ENCODE peak calls at places on chromosomes 1 and 21, in ten cellular contexts. One of them, this sample, is unnamed.

GRCh38 chr1:77036560-77036959 is 169.3 kb downstream of the ST6GALNAC5 start:
- DNase-seq in stimulated activated CD8-positive, alpha-beta memory T cell treated with anti-CD3 and anti-CD28 coated beads, Interleukin-4, amount 100 ng/mL, for 1 hour: no peak
- DNase-seq in T-cell: no peak
- DNase-seq in GM23338: peak
- DNase-seq in activated CD4-positive, alpha-beta T cell treated with anti-CD3 and anti-CD28 coated beads, Interleukin-2, amount 50 U/mL, for 24 hours: no peak
- DNase-seq in GM10248: no peak
- DNase-seq in sciatic nerve: no peak
- DNase-seq in right cardiac atrium: no peak
- DNase-seq in NCI-H1105: no peak
- DNase-seq in neural crest cell: no peak
- DNase-seq in this sample: peak

GRCh38 chr1:94617139-94617805 is 75.7 kb upstream of the F3 start:
- DNase-seq in stimulated activated CD8-positive, alpha-beta memory T cell treated with anti-CD3 and anti-CD28 coated beads, Interleukin-4, amount 100 ng/mL, for 1 hour: no peak
- DNase-seq in T-cell: no peak
- DNase-seq in GM23338: no peak
- DNase-seq in activated CD4-positive, alpha-beta T cell treated with anti-CD3 and anti-CD28 coated beads, Interleukin-2, amount 50 U/mL, for 24 hours: no peak
- DNase-seq in GM10248: no peak
- DNase-seq in sciatic nerve: no peak
- DNase-seq in right cardiac atrium: no peak
- DNase-seq in NCI-H1105: no peak
- DNase-seq in neural crest cell: no peak
- DNase-seq in this sample: peak

GRCh38 chr1:220281159-220281574 is 8.9 kb upstream of the RAB3GAP2 start:
- DNase-seq in stimulated activated CD8-positive, alpha-beta memory T cell treated with anti-CD3 and anti-CD28 coated beads, Interleukin-4, amount 100 ng/mL, for 1 hour: no peak
- DNase-seq in T-cell: no peak
- DNase-seq in GM23338: peak
- DNase-seq in activated CD4-positive, alpha-beta T cell treated with anti-CD3 and anti-CD28 coated beads, Interleukin-2, amount 50 U/mL, for 24 hours: no peak
- DNase-seq in GM10248: no peak
- DNase-seq in sciatic nerve: no peak
- DNase-seq in right cardiac atrium: no peak
- DNase-seq in NCI-H1105: no peak
- DNase-seq in neural crest cell: no peak
- DNase-seq in this sample: peak

GRCh38 chr1:5415621-5416020 is 576.6 kb downstream of the NPHP4 start:
- DNase-seq in stimulated activated CD8-positive, alpha-beta memory T cell treated with anti-CD3 and anti-CD28 coated beads, Interleukin-4, amount 100 ng/mL, for 1 hour: no peak
- DNase-seq in T-cell: no peak
- DNase-seq in GM23338: no peak
- DNase-seq in activated CD4-positive, alpha-beta T cell treated with anti-CD3 and anti-CD28 coated beads, Interleukin-2, amount 50 U/mL, for 24 hours: no peak
- DNase-seq in GM10248: no peak
- DNase-seq in sciatic nerve: no peak
- DNase-seq in right cardiac atrium: no peak
- DNase-seq in NCI-H1105: no peak
- DNase-seq in neural crest cell: no peak
- DNase-seq in this sample: no peak

GRCh38 chr1:22662318-22662717 is 9.3 kb downstream of the C1QB start:
- DNase-seq in stimulated activated CD8-positive, alpha-beta memory T cell treated with anti-CD3 and anti-CD28 coated beads, Interleukin-4, amount 100 ng/mL, for 1 hour: no peak
- DNase-seq in T-cell: no peak
- DNase-seq in GM23338: peak
- DNase-seq in activated CD4-positive, alpha-beta T cell treated with anti-CD3 and anti-CD28 coated beads, Interleukin-2, amount 50 U/mL, for 24 hours: no peak
- DNase-seq in GM10248: no peak
- DNase-seq in sciatic nerve: no peak
- DNase-seq in right cardiac atrium: no peak
- DNase-seq in NCI-H1105: no peak
- DNase-seq in neural crest cell: no peak
- DNase-seq in this sample: peak

GRCh38 chr1:40404670-40405462 is 31.3 kb downstream of the SMAP2 start:
- DNase-seq in stimulated activated CD8-positive, alpha-beta memory T cell treated with anti-CD3 and anti-CD28 coated beads, Interleukin-4, amount 100 ng/mL, for 1 hour: no peak
- DNase-seq in T-cell: peak
- DNase-seq in GM23338: peak
- DNase-seq in activated CD4-positive, alpha-beta T cell treated with anti-CD3 and anti-CD28 coated beads, Interleukin-2, amount 50 U/mL, for 24 hours: no peak
- DNase-seq in GM10248: no peak
- DNase-seq in sciatic nerve: no peak
- DNase-seq in right cardiac atrium: no peak
- DNase-seq in NCI-H1105: peak
- DNase-seq in neural crest cell: no peak
- DNase-seq in this sample: peak

GRCh38 chr1:213200630-213201029 is 149.6 kb downstream of the RPS6KC1 start:
- DNase-seq in stimulated activated CD8-positive, alpha-beta memory T cell treated with anti-CD3 and anti-CD28 coated beads, Interleukin-4, amount 100 ng/mL, for 1 hour: no peak
- DNase-seq in T-cell: no peak
- DNase-seq in GM23338: no peak
- DNase-seq in activated CD4-positive, alpha-beta T cell treated with anti-CD3 and anti-CD28 coated beads, Interleukin-2, amount 50 U/mL, for 24 hours: no peak
- DNase-seq in GM10248: no peak
- DNase-seq in sciatic nerve: no peak
- DNase-seq in right cardiac atrium: no peak
- DNase-seq in NCI-H1105: no peak
- DNase-seq in neural crest cell: no peak
- DNase-seq in this sample: no peak

GRCh38 chr1:234486858-234487830 is 8.2 kb upstream of the TARBP1 start:
- DNase-seq in stimulated activated CD8-positive, alpha-beta memory T cell treated with anti-CD3 and anti-CD28 coated beads, Interleukin-4, amount 100 ng/mL, for 1 hour: no peak
- DNase-seq in T-cell: no peak
- DNase-seq in GM23338: no peak
- DNase-seq in activated CD4-positive, alpha-beta T cell treated with anti-CD3 and anti-CD28 coated beads, Interleukin-2, amount 50 U/mL, for 24 hours: no peak
- DNase-seq in GM10248: no peak
- DNase-seq in sciatic nerve: no peak
- DNase-seq in right cardiac atrium: no peak
- DNase-seq in NCI-H1105: no peak
- DNase-seq in neural crest cell: no peak
- DNase-seq in this sample: peak

GRCh38 chr1:112544011-112544688 is 35.4 kb downstream of the WNT2B start:
- DNase-seq in stimulated activated CD8-positive, alpha-beta memory T cell treated with anti-CD3 and anti-CD28 coated beads, Interleukin-4, amount 100 ng/mL, for 1 hour: no peak
- DNase-seq in T-cell: no peak
- DNase-seq in GM23338: no peak
- DNase-seq in activated CD4-positive, alpha-beta T cell treated with anti-CD3 and anti-CD28 coated beads, Interleukin-2, amount 50 U/mL, for 24 hours: no peak
- DNase-seq in GM10248: no peak
- DNase-seq in sciatic nerve: no peak
- DNase-seq in right cardiac atrium: no peak
- DNase-seq in NCI-H1105: no peak
- DNase-seq in neural crest cell: no peak
- DNase-seq in this sample: peak

GRCh38 chr1:193308438-193308837 is 122.0 kb upstream of the B3GALT2 start:
- DNase-seq in stimulated activated CD8-positive, alpha-beta memory T cell treated with anti-CD3 and anti-CD28 coated beads, Interleukin-4, amount 100 ng/mL, for 1 hour: no peak
- DNase-seq in T-cell: no peak
- DNase-seq in GM23338: no peak
- DNase-seq in activated CD4-positive, alpha-beta T cell treated with anti-CD3 and anti-CD28 coated beads, Interleukin-2, amount 50 U/mL, for 24 hours: no peak
- DNase-seq in GM10248: no peak
- DNase-seq in sciatic nerve: no peak
- DNase-seq in right cardiac atrium: no peak
- DNase-seq in NCI-H1105: no peak
- DNase-seq in neural crest cell: no peak
- DNase-seq in this sample: no peak

GRCh38 chr21:40660461-40660860 is 186.5 kb downstream of the DSCAM start:
- DNase-seq in stimulated activated CD8-positive, alpha-beta memory T cell treated with anti-CD3 and anti-CD28 coated beads, Interleukin-4, amount 100 ng/mL, for 1 hour: no peak
- DNase-seq in T-cell: no peak
- DNase-seq in GM23338: no peak
- DNase-seq in activated CD4-positive, alpha-beta T cell treated with anti-CD3 and anti-CD28 coated beads, Interleukin-2, amount 50 U/mL, for 24 hours: no peak
- DNase-seq in GM10248: no peak
- DNase-seq in sciatic nerve: no peak
- DNase-seq in right cardiac atrium: no peak
- DNase-seq in NCI-H1105: no peak
- DNase-seq in neural crest cell: no peak
- DNase-seq in this sample: no peak

GRCh38 chr1:12436817-12437599 is 181.0 kb downstream of the DHRS3 start:
- DNase-seq in stimulated activated CD8-positive, alpha-beta memory T cell treated with anti-CD3 and anti-CD28 coated beads, Interleukin-4, amount 100 ng/mL, for 1 hour: no peak
- DNase-seq in T-cell: no peak
- DNase-seq in GM23338: no peak
- DNase-seq in activated CD4-positive, alpha-beta T cell treated with anti-CD3 and anti-CD28 coated beads, Interleukin-2, amount 50 U/mL, for 24 hours: no peak
- DNase-seq in GM10248: no peak
- DNase-seq in sciatic nerve: no peak
- DNase-seq in right cardiac atrium: no peak
- DNase-seq in NCI-H1105: no peak
- DNase-seq in neural crest cell: no peak
- DNase-seq in this sample: peak

GRCh38 chr1:54054438-54054749 is 986 bp downstream of the TCEANC2 start:
- DNase-seq in stimulated activated CD8-positive, alpha-beta memory T cell treated with anti-CD3 and anti-CD28 coated beads, Interleukin-4, amount 100 ng/mL, for 1 hour: no peak
- DNase-seq in T-cell: no peak
- DNase-seq in GM23338: peak
- DNase-seq in activated CD4-positive, alpha-beta T cell treated with anti-CD3 and anti-CD28 coated beads, Interleukin-2, amount 50 U/mL, for 24 hours: no peak
- DNase-seq in GM10248: peak
- DNase-seq in sciatic nerve: no peak
- DNase-seq in right cardiac atrium: no peak
- DNase-seq in NCI-H1105: no peak
- DNase-seq in neural crest cell: no peak
- DNase-seq in this sample: no peak

GRCh38 chr1:70459502-70460225 is 48.6 kb downstream of the CTH start:
- DNase-seq in stimulated activated CD8-positive, alpha-beta memory T cell treated with anti-CD3 and anti-CD28 coated beads, Interleukin-4, amount 100 ng/mL, for 1 hour: no peak
- DNase-seq in T-cell: no peak
- DNase-seq in GM23338: no peak
- DNase-seq in activated CD4-positive, alpha-beta T cell treated with anti-CD3 and anti-CD28 coated beads, Interleukin-2, amount 50 U/mL, for 24 hours: no peak
- DNase-seq in GM10248: no peak
- DNase-seq in sciatic nerve: no peak
- DNase-seq in right cardiac atrium: no peak
- DNase-seq in NCI-H1105: no peak
- DNase-seq in neural crest cell: no peak
- DNase-seq in this sample: peak

GRCh38 chr21:32516729-32517649 is 68.3 kb downstream of the TCP10L start:
- DNase-seq in stimulated activated CD8-positive, alpha-beta memory T cell treated with anti-CD3 and anti-CD28 coated beads, Interleukin-4, amount 100 ng/mL, for 1 hour: no peak
- DNase-seq in T-cell: no peak
- DNase-seq in GM23338: no peak
- DNase-seq in activated CD4-positive, alpha-beta T cell treated with anti-CD3 and anti-CD28 coated beads, Interleukin-2, amount 50 U/mL, for 24 hours: no peak
- DNase-seq in GM10248: no peak
- DNase-seq in sciatic nerve: no peak
- DNase-seq in right cardiac atrium: peak
- DNase-seq in NCI-H1105: no peak
- DNase-seq in neural crest cell: no peak
- DNase-seq in this sample: peak

GRCh38 chr21:32131960-32132359 is 146.9 kb downstream of the MIS18A start:
- DNase-seq in stimulated activated CD8-positive, alpha-beta memory T cell treated with anti-CD3 and anti-CD28 coated beads, Interleukin-4, amount 100 ng/mL, for 1 hour: no peak
- DNase-seq in T-cell: no peak
- DNase-seq in GM23338: no peak
- DNase-seq in activated CD4-positive, alpha-beta T cell treated with anti-CD3 and anti-CD28 coated beads, Interleukin-2, amount 50 U/mL, for 24 hours: no peak
- DNase-seq in GM10248: no peak
- DNase-seq in sciatic nerve: no peak
- DNase-seq in right cardiac atrium: no peak
- DNase-seq in NCI-H1105: no peak
- DNase-seq in neural crest cell: no peak
- DNase-seq in this sample: peak

GRCh38 chr1:163870666-163871065 is 548.9 kb downstream of the NUF2 start:
- DNase-seq in stimulated activated CD8-positive, alpha-beta memory T cell treated with anti-CD3 and anti-CD28 coated beads, Interleukin-4, amount 100 ng/mL, for 1 hour: no peak
- DNase-seq in T-cell: no peak
- DNase-seq in GM23338: no peak
- DNase-seq in activated CD4-positive, alpha-beta T cell treated with anti-CD3 and anti-CD28 coated beads, Interleukin-2, amount 50 U/mL, for 24 hours: no peak
- DNase-seq in GM10248: no peak
- DNase-seq in sciatic nerve: no peak
- DNase-seq in right cardiac atrium: no peak
- DNase-seq in NCI-H1105: no peak
- DNase-seq in neural crest cell: no peak
- DNase-seq in this sample: peak

GRCh38 chr1:17259233-17259873 is 10.5 kb downstream of the PADI3 start:
- DNase-seq in stimulated activated CD8-positive, alpha-beta memory T cell treated with anti-CD3 and anti-CD28 coated beads, Interleukin-4, amount 100 ng/mL, for 1 hour: no peak
- DNase-seq in T-cell: no peak
- DNase-seq in GM23338: no peak
- DNase-seq in activated CD4-positive, alpha-beta T cell treated with anti-CD3 and anti-CD28 coated beads, Interleukin-2, amount 50 U/mL, for 24 hours: no peak
- DNase-seq in GM10248: no peak
- DNase-seq in sciatic nerve: no peak
- DNase-seq in right cardiac atrium: no peak
- DNase-seq in NCI-H1105: no peak
- DNase-seq in neural crest cell: no peak
- DNase-seq in this sample: peak

GRCh38 chr1:110495926-110496600 is 22.9 kb downstream of the KCNA10 start:
- DNase-seq in stimulated activated CD8-positive, alpha-beta memory T cell treated with anti-CD3 and anti-CD28 coated beads, Interleukin-4, amount 100 ng/mL, for 1 hour: peak
- DNase-seq in T-cell: peak
- DNase-seq in GM23338: peak
- DNase-seq in activated CD4-positive, alpha-beta T cell treated with anti-CD3 and anti-CD28 coated beads, Interleukin-2, amount 50 U/mL, for 24 hours: peak
- DNase-seq in GM10248: peak
- DNase-seq in sciatic nerve: peak
- DNase-seq in right cardiac atrium: peak
- DNase-seq in NCI-H1105: peak
- DNase-seq in neural crest cell: peak
- DNase-seq in this sample: peak

GRCh38 chr21:15001773-15002647 is 62.8 kb downstream of the NRIP1 start:
- DNase-seq in stimulated activated CD8-positive, alpha-beta memory T cell treated with anti-CD3 and anti-CD28 coated beads, Interleukin-4, amount 100 ng/mL, for 1 hour: no peak
- DNase-seq in T-cell: no peak
- DNase-seq in GM23338: peak
- DNase-seq in activated CD4-positive, alpha-beta T cell treated with anti-CD3 and anti-CD28 coated beads, Interleukin-2, amount 50 U/mL, for 24 hours: no peak
- DNase-seq in GM10248: peak
- DNase-seq in sciatic nerve: no peak
- DNase-seq in right cardiac atrium: no peak
- DNase-seq in NCI-H1105: no peak
- DNase-seq in neural crest cell: no peak
- DNase-seq in this sample: no peak

GRCh38 chr1:96820111-96820510 is 98.5 kb downstream of the PTBP2 start:
- DNase-seq in stimulated activated CD8-positive, alpha-beta memory T cell treated with anti-CD3 and anti-CD28 coated beads, Interleukin-4, amount 100 ng/mL, for 1 hour: no peak
- DNase-seq in T-cell: no peak
- DNase-seq in GM23338: no peak
- DNase-seq in activated CD4-positive, alpha-beta T cell treated with anti-CD3 and anti-CD28 coated beads, Interleukin-2, amount 50 U/mL, for 24 hours: no peak
- DNase-seq in GM10248: no peak
- DNase-seq in sciatic nerve: no peak
- DNase-seq in right cardiac atrium: no peak
- DNase-seq in NCI-H1105: no peak
- DNase-seq in neural crest cell: no peak
- DNase-seq in this sample: no peak

GRCh38 chr21:38925923-38926322 is 120.2 kb downstream of the ETS2 start:
- DNase-seq in stimulated activated CD8-positive, alpha-beta memory T cell treated with anti-CD3 and anti-CD28 coated beads, Interleukin-4, amount 100 ng/mL, for 1 hour: no peak
- DNase-seq in T-cell: no peak
- DNase-seq in GM23338: no peak
- DNase-seq in activated CD4-positive, alpha-beta T cell treated with anti-CD3 and anti-CD28 coated beads, Interleukin-2, amount 50 U/mL, for 24 hours: no peak
- DNase-seq in GM10248: no peak
- DNase-seq in sciatic nerve: peak
- DNase-seq in right cardiac atrium: peak
- DNase-seq in NCI-H1105: no peak
- DNase-seq in neural crest cell: no peak
- DNase-seq in this sample: peak

GRCh38 chr1:9203623-9204022 is 31.0 kb upstream of the H6PD start:
- DNase-seq in stimulated activated CD8-positive, alpha-beta memory T cell treated with anti-CD3 and anti-CD28 coated beads, Interleukin-4, amount 100 ng/mL, for 1 hour: no peak
- DNase-seq in T-cell: no peak
- DNase-seq in GM23338: no peak
- DNase-seq in activated CD4-positive, alpha-beta T cell treated with anti-CD3 and anti-CD28 coated beads, Interleukin-2, amount 50 U/mL, for 24 hours: no peak
- DNase-seq in GM10248: no peak
- DNase-seq in sciatic nerve: no peak
- DNase-seq in right cardiac atrium: no peak
- DNase-seq in NCI-H1105: no peak
- DNase-seq in neural crest cell: no peak
- DNase-seq in this sample: no peak

GRCh38 chr21:35265170-35265877 is 216.2 kb upstream of the RUNX1 start:
- DNase-seq in stimulated activated CD8-positive, alpha-beta memory T cell treated with anti-CD3 and anti-CD28 coated beads, Interleukin-4, amount 100 ng/mL, for 1 hour: no peak
- DNase-seq in T-cell: no peak
- DNase-seq in GM23338: no peak
- DNase-seq in activated CD4-positive, alpha-beta T cell treated with anti-CD3 and anti-CD28 coated beads, Interleukin-2, amount 50 U/mL, for 24 hours: no peak
- DNase-seq in GM10248: no peak
- DNase-seq in sciatic nerve: no peak
- DNase-seq in right cardiac atrium: no peak
- DNase-seq in NCI-H1105: no peak
- DNase-seq in neural crest cell: no peak
- DNase-seq in this sample: peak

GRCh38 chr1:55195523-55196233 is 19.5 kb downstream of the USP24 start:
- DNase-seq in stimulated activated CD8-positive, alpha-beta memory T cell treated with anti-CD3 and anti-CD28 coated beads, Interleukin-4, amount 100 ng/mL, for 1 hour: no peak
- DNase-seq in T-cell: no peak
- DNase-seq in GM23338: no peak
- DNase-seq in activated CD4-positive, alpha-beta T cell treated with anti-CD3 and anti-CD28 coated beads, Interleukin-2, amount 50 U/mL, for 24 hours: no peak
- DNase-seq in GM10248: no peak
- DNase-seq in sciatic nerve: no peak
- DNase-seq in right cardiac atrium: no peak
- DNase-seq in NCI-H1105: no peak
- DNase-seq in neural crest cell: no peak
- DNase-seq in this sample: peak

GRCh38 chr1:204637985-204638356 is 47.6 kb downstream of the LRRN2 start:
- DNase-seq in stimulated activated CD8-positive, alpha-beta memory T cell treated with anti-CD3 and anti-CD28 coated beads, Interleukin-4, amount 100 ng/mL, for 1 hour: no peak
- DNase-seq in T-cell: no peak
- DNase-seq in GM23338: no peak
- DNase-seq in activated CD4-positive, alpha-beta T cell treated with anti-CD3 and anti-CD28 coated beads, Interleukin-2, amount 50 U/mL, for 24 hours: no peak
- DNase-seq in GM10248: no peak
- DNase-seq in sciatic nerve: no peak
- DNase-seq in right cardiac atrium: no peak
- DNase-seq in NCI-H1105: no peak
- DNase-seq in neural crest cell: peak
- DNase-seq in this sample: no peak

GRCh38 chr1:55572878-55573734 is 357.9 kb upstream of the USP24 start:
- DNase-seq in stimulated activated CD8-positive, alpha-beta memory T cell treated with anti-CD3 and anti-CD28 coated beads, Interleukin-4, amount 100 ng/mL, for 1 hour: no peak
- DNase-seq in T-cell: no peak
- DNase-seq in GM23338: no peak
- DNase-seq in activated CD4-positive, alpha-beta T cell treated with anti-CD3 and anti-CD28 coated beads, Interleukin-2, amount 50 U/mL, for 24 hours: no peak
- DNase-seq in GM10248: no peak
- DNase-seq in sciatic nerve: no peak
- DNase-seq in right cardiac atrium: no peak
- DNase-seq in NCI-H1105: no peak
- DNase-seq in neural crest cell: no peak
- DNase-seq in this sample: peak

GRCh38 chr1:241423541-241424479 is 66.8 kb upstream of the RGS7 start:
- DNase-seq in stimulated activated CD8-positive, alpha-beta memory T cell treated with anti-CD3 and anti-CD28 coated beads, Interleukin-4, amount 100 ng/mL, for 1 hour: no peak
- DNase-seq in T-cell: no peak
- DNase-seq in GM23338: peak
- DNase-seq in activated CD4-positive, alpha-beta T cell treated with anti-CD3 and anti-CD28 coated beads, Interleukin-2, amount 50 U/mL, for 24 hours: no peak
- DNase-seq in GM10248: peak
- DNase-seq in sciatic nerve: no peak
- DNase-seq in right cardiac atrium: no peak
- DNase-seq in NCI-H1105: no peak
- DNase-seq in neural crest cell: peak
- DNase-seq in this sample: peak